ENCODE peak calls at places on chromosomes 2 and 18, in seven cellular contexts. R, N, W, V, K, O and T are unnamed samples.

GRCh38 chr18:11407900-11408299 is 201.5 kb upstream of the SLC35G4 start:
- DNase-seq in V (no peak), O (no peak), W (no peak), N (no peak), R (no peak), K (no peak), T (peak)

GRCh38 chr2:118991554-118991953 is 49.6 kb downstream of the MARCO start:
- DNase-seq in V (no peak), N (no peak), K (no peak), O (no peak), R (no peak), W (peak), T (no peak)

GRCh38 chr2:230600285-230600684 is 112.4 kb upstream of the CAB39 start:
- DNase-seq in V (no peak), R (no peak), O (no peak), W (no peak), N (no peak), K (no peak), T (no peak)

GRCh38 chr2:128301501-128301966 is 17.1 kb downstream of the HS6ST1 start:
- DNase-seq in O (no peak), V (peak), W (no peak), N (no peak), K (no peak), R (no peak), T (peak)

GRCh38 chr18:59308201-59309014 is 10.0 kb downstream of the CPLX4 start:
- DNase-seq in K (peak), N (peak), W (peak), R (peak), O (peak), V (peak), T (peak)

GRCh38 chr2:231260442-231260841 is 62.0 kb downstream of the ARMC9 start:
- DNase-seq in N (no peak), W (no peak), K (no peak), V (no peak), O (no peak), R (no peak), T (no peak)

GRCh38 chr18:74498712-74499629 is 2.8 kb downstream of the CNDP2 start:
- DNase-seq in K (peak), W (no peak), N (no peak), R (no peak), O (peak), V (no peak), T (no peak)

GRCh38 chr2:127423880-127424279 is 5.7 kb downstream of the PROC start:
- DNase-seq in O (no peak), W (no peak), V (no peak), K (no peak), R (no peak), N (no peak), T (no peak)

GRCh38 chr2:73370348-73370747 is 15.3 kb upstream of the ALMS1 start:
- DNase-seq in W (no peak), R (no peak), K (no peak), O (no peak), V (no peak), N (no peak), T (no peak)

GRCh38 chr2:100614455-100615000 is 51.7 kb downstream of the PDCL3 start:
- DNase-seq in R (no peak), V (no peak), K (no peak), W (no peak), O (no peak), N (no peak), T (no peak)

GRCh38 chr2:71716697-71717624 is 263.6 kb downstream of the DYSF start:
- DNase-seq in K (no peak), W (peak), N (no peak), V (peak), O (no peak), R (no peak), T (peak)

GRCh38 chr2:5742126-5742525 is 49.9 kb downstream of the SOX11 start:
- DNase-seq in O (no peak), W (peak), R (no peak), K (no peak), V (no peak), N (no peak), T (no peak)